ENCODE peak calls at places on chromosomes 13 and 19, in four cellular contexts. T is COR-L47; J is CD4-positive, alpha-beta memory T cell; W is T-cell. F is an unnamed sample.

GRCh38 chr19:18287836-18288772 is 6.7 kb upstream of the JUND start:
- DNase-seq in W (no peak), J (no peak), T (no peak), F (peak)

GRCh38 chr19:35458821-35459391 is 10.8 kb downstream of the FFAR2 start:
- DNase-seq in J (no peak), T (no peak), W (no peak), F (no peak)

GRCh38 chr13:110015253-110015652 is 228.9 kb upstream of the IRS2 start:
- DNase-seq in J (no peak), W (no peak), T (peak), F (no peak)

GRCh38 chr13:23160241-23161175 is 20.3 kb upstream of the SGCG start:
- DNase-seq in T (peak), W (no peak), J (no peak), F (peak)

GRCh38 chr19:48571378-48572162 is 19.6 kb downstream of the SULT2B1 start:
- DNase-seq in J (no peak), W (no peak), T (no peak), F (no peak)

GRCh38 chr13:39527961-39528720 is 74.9 kb downstream of the LHFPL6 start:
- DNase-seq in W (no peak), T (no peak), J (no peak), F (peak)

GRCh38 chr13:94329277-94329676 is 150.2 kb downstream of the DCT start:
- DNase-seq in J (no peak), W (no peak), T (no peak), F (peak)

GRCh38 chr19:39406656-39407393 is at the start of gene ZFP36:
- DNase-seq in W (peak), J (peak), T (peak), F (peak)

GRCh38 chr19:56566904-56567273 is 379 bp upstream of the ZNF470 start:
- DNase-seq in W (peak), T (no peak), J (no peak), F (peak)

GRCh38 chr13:28467034-28467433 is 27.9 kb downstream of the FLT1 start:
- DNase-seq in J (no peak), T (no peak), W (no peak), F (no peak)

GRCh38 chr13:22135446-22135845 is 464.6 kb downstream of the FGF9 start:
- DNase-seq in W (no peak), T (no peak), J (no peak), F (no peak)

GRCh38 chr13:98965325-98965724 is 12.5 kb downstream of the DOCK9 start:
- DNase-seq in W (no peak), T (no peak), J (no peak), F (no peak)

GRCh38 chr13:84917252-84917878 is 881.9 kb downstream of the SLITRK6 start:
- DNase-seq in W (no peak), T (peak), J (no peak), F (peak)

F was measured in osteoblast.